ENCODE peak calls at places on chromosomes 5 and 9, in ten cellular contexts. O, A, B, Q, S, H, E, Y, C and V are unnamed samples.

GRCh38 chr5:34574976-34575467 is 81.1 kb upstream of the RAI14 start:
- DNase-seq in O (no peak), A (no peak), B (no peak), Q (no peak), S (no peak), H (no peak), E (no peak), Y (no peak), C (no peak), V (no peak)

GRCh38 chr5:11054014-11054413 is 293.0 kb upstream of the DAP start:
- DNase-seq in O (no peak), A (no peak), B (no peak), Q (no peak), S (no peak), H (no peak), E (no peak), Y (no peak), C (no peak), V (no peak)

GRCh38 chr5:169637856-169638190 is 748 bp downstream of the DOCK2 start:
- DNase-seq in O (no peak), A (no peak), B (no peak), Q (peak), S (no peak), H (no peak), E (no peak), Y (no peak), C (no peak), V (peak)

GRCh38 chr9:78566948-78567675 is 270.2 kb downstream of the PSAT1 start:
- DNase-seq in O (no peak), A (peak), B (no peak), Q (no peak), S (no peak), H (peak), E (no peak), Y (no peak), C (no peak), V (no peak)

GRCh38 chr9:126468141-126468825 is 141.7 kb downstream of the MVB12B start:
- DNase-seq in O (peak), A (no peak), B (peak), Q (no peak), S (no peak), H (no peak), E (peak), Y (no peak), C (no peak), V (no peak)

GRCh38 chr5:90015584-90016018 is 394.0 kb downstream of the CETN3 start:
- DNase-seq in O (no peak), A (peak), B (no peak), Q (peak), S (no peak), H (peak), E (no peak), Y (no peak), C (no peak), V (no peak)

GRCh38 chr9:133142657-133143592 is 20.8 kb downstream of the GBGT1 start:
- DNase-seq in O (no peak), A (no peak), B (no peak), Q (no peak), S (no peak), H (no peak), E (no peak), Y (no peak), C (peak), V (no peak)

GRCh38 chr9:116178481-116179211 is 25.1 kb downstream of the PAPPA start:
- DNase-seq in O (no peak), A (no peak), B (no peak), Q (no peak), S (no peak), H (peak), E (no peak), Y (no peak), C (no peak), V (no peak)

GRCh38 chr5:150339165-150339564 is 18.3 kb upstream of the TCOF1 start:
- DNase-seq in O (no peak), A (no peak), B (no peak), Q (peak), S (no peak), H (no peak), E (no peak), Y (no peak), C (no peak), V (peak)

GRCh38 chr9:31084331-31084730 is 1300.1 kb upstream of the ACO1 start:
- DNase-seq in O (no peak), A (no peak), B (no peak), Q (no peak), S (no peak), H (no peak), E (no peak), Y (no peak), C (no peak), V (no peak)

GRCh38 chr9:92407818-92408217 is 3.4 kb upstream of the OGN start:
- DNase-seq in O (no peak), A (no peak), B (no peak), Q (no peak), S (no peak), H (no peak), E (no peak), Y (no peak), C (no peak), V (no peak)

GRCh38 chr5:159449925-159450324 is 119.6 kb upstream of the IL12B start:
- DNase-seq in O (no peak), A (peak), B (no peak), Q (no peak), S (no peak), H (peak), E (no peak), Y (peak), C (no peak), V (no peak)

GRCh38 chr9:91162784-91163440 is 198.8 kb downstream of the AUH start:
- DNase-seq in O (no peak), A (peak), B (no peak), Q (peak), S (no peak), H (no peak), E (peak), Y (peak), C (no peak), V (peak)

GRCh38 chr5:1665803-1666202 is 133.8 kb downstream of the MRPL36 start:
- DNase-seq in O (no peak), A (no peak), B (no peak), Q (no peak), S (no peak), H (no peak), E (peak), Y (no peak), C (no peak), V (no peak)

GRCh38 chr9:38621434-38622082 is 1.2 kb upstream of the ANKRD18A start:
- DNase-seq in O (no peak), A (no peak), B (no peak), Q (peak), S (no peak), H (no peak), E (peak), Y (peak), C (peak), V (peak)

GRCh38 chr5:139638090-139638735 is 9.9 kb upstream of the CXXC5 start:
- DNase-seq in O (no peak), A (no peak), B (no peak), Q (peak), S (peak), H (peak), E (peak), Y (peak), C (peak), V (peak)

GRCh38 chr9:133518193-133518592 is 6.6 kb downstream of the MYMK start:
- DNase-seq in O (no peak), A (no peak), B (no peak), Q (no peak), S (no peak), H (no peak), E (no peak), Y (no peak), C (no peak), V (no peak)

GRCh38 chr9:104025109-104025508 is 69.0 kb upstream of the SMC2 start:
- DNase-seq in O (no peak), A (peak), B (no peak), Q (no peak), S (no peak), H (peak), E (no peak), Y (no peak), C (no peak), V (no peak)

GRCh38 chr9:114504341-114505186 is 709 bp downstream of the WHRN start:
- DNase-seq in O (peak), A (no peak), B (no peak), Q (peak), S (no peak), H (no peak), E (peak), Y (peak), C (peak), V (no peak)

GRCh38 chr9:78118742-78119473 is 87.3 kb upstream of the GNAQ start:
- DNase-seq in O (no peak), A (peak), B (no peak), Q (no peak), S (no peak), H (peak), E (no peak), Y (no peak), C (no peak), V (peak)

GRCh38 chr5:168881427-168882149 is 302.4 kb upstream of the PANK3 start:
- DNase-seq in O (no peak), A (no peak), B (no peak), Q (no peak), S (no peak), H (peak), E (no peak), Y (peak), C (no peak), V (no peak)

GRCh38 chr9:78383130-78383529 is 86.2 kb downstream of the PSAT1 start:
- DNase-seq in O (no peak), A (no peak), B (no peak), Q (peak), S (no peak), H (peak), E (no peak), Y (no peak), C (no peak), V (peak)

GRCh38 chr5:154620406-154620805 is 134.8 kb upstream of the LARP1 start:
- DNase-seq in O (no peak), A (no peak), B (no peak), Q (no peak), S (no peak), H (no peak), E (no peak), Y (no peak), C (no peak), V (peak)

GRCh38 chr5:88878976-88879375 is 4.0 kb downstream of the MEF2C start:
- DNase-seq in O (no peak), A (peak), B (no peak), Q (peak), S (no peak), H (peak), E (no peak), Y (no peak), C (no peak), V (no peak)

GRCh38 chr5:33257807-33258491 is 182.8 kb upstream of the TARS1 start:
- DNase-seq in O (no peak), A (peak), B (no peak), Q (no peak), S (no peak), H (peak), E (no peak), Y (no peak), C (no peak), V (peak)
- TF ChIP-seq CTCF in O (no peak), A (no peak), B (no peak), Q (no peak), S (no peak), H (no peak), E (peak), Y (no peak), C (no peak), V (no peak)

DNA sequence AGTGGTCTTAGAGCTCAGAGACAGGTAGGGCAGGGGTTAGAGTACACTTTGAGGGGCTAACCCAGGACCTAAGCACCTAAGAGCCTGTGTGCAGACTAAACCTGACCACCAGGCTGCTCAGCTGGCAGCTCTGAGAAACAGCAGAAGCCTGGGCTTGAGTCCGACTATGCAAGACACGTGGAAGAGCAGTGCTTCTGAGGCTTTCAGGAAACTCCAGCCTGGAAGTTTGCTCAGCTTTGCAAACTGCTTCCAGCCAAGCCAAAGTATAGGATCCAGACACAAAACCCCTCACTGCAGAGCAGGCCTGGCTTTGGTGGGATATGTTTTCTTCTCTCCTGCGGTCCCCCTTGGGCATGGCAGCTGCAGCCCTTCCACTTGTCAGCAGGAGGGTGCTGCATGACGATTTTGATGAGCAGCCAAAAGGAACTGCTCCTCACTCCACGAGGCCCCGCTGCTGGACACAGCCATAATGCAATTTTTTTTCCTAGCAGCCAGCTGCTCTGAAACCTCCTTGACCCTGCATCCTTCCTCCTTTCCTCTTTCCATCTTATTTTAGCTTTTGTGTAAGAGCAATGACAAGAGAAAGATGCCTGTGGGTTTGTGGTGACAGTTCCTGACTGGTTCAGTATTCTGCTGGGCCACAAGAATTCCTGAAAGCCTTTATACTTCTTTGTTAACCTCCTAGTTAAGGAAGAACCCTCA is 123.1 kb downstream of the LIFR start:
- DNase-seq in O (no peak), A (no peak), B (no peak), Q (peak), S (no peak), H (peak), E (no peak), Y (no peak), C (no peak), V (no peak)
- TF ChIP-seq CTCF in O (peak), A (no peak), B (no peak), Q (peak), S (no peak), H (no peak), E (no peak), Y (no peak), C (no peak), V (no peak)

DNA sequence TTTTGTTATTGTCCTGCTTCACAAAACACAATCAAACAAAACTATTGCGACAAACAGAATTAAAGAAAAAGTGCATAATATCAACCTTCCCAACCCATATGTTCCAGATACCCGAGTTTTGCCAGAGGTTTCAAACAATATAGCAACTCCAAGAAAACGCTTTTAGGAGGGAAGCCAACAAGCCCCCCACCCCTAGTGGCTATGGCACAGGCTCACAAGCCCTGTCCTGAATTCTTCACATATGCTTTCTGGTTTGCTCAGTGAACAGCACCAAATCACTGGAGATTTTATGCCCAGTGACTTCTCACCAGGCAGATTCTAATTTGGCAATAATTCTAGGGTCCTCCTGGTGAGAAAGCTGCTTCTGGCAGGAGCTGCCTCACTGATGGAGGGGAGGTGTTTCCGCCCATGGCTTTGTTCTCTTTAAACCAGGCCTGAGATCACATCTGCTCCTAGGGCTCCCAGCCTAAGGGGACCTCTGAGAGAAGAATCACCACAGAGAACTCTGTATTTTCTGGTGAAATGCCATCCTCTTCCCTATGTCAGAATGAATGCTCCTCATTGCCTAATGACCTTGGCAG is 1982.4 kb downstream of the EFNA5 start:
- DNase-seq in O (no peak), A (no peak), B (no peak), Q (no peak), S (no peak), H (no peak), E (no peak), Y (no peak), C (no peak), V (no peak)
- TF ChIP-seq CTCF in O (no peak), A (no peak), B (no peak), Q (no peak), S (no peak), H (no peak), E (no peak), Y (no peak), C (no peak), V (no peak)

GRCh38 chr5:60959156-60959555 is 14.2 kb downstream of the NDUFAF2 start:
- DNase-seq in O (no peak), A (peak), B (no peak), Q (peak), S (no peak), H (peak), E (no peak), Y (no peak), C (no peak), V (peak)
- TF ChIP-seq CTCF in O (peak), A (no peak), B (no peak), Q (peak), S (no peak), H (no peak), E (peak), Y (no peak), C (no peak), V (no peak)

GRCh38 chr5:115873392-115873791 is 31.7 kb downstream of the AP3S1 start:
- DNase-seq in O (no peak), A (peak), B (no peak), Q (no peak), S (no peak), H (peak), E (no peak), Y (no peak), C (no peak), V (no peak)

GRCh38 chr5:115872447-115872846 is 30.7 kb downstream of the AP3S1 start:
- DNase-seq in O (no peak), A (no peak), B (no peak), Q (no peak), S (no peak), H (no peak), E (no peak), Y (no peak), C (no peak), V (no peak)

DNA sequence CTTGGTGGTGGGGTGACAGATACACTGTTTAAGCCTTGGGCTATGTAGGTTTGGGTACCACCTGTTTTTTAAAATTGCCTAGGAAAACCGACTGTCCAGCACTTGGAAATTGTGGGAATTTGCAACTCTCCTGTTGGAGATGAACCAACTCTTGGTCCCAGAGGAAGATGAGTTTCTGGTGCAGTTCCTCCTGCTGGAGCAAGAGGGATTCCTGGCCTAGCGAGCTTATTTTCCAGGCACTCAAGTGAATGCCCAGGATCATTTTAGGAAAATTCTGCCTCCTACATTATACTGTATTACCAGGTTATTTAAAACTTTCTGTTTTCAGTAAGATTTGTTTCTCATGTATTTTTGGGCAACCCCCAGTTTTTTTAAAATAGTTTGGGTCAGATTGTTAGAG is 33.7 kb downstream of the AP3S1 start:
- DNase-seq in O (no peak), A (no peak), B (no peak), Q (no peak), S (no peak), H (no peak), E (no peak), Y (no peak), C (no peak), V (no peak)
- TF ChIP-seq CTCF in O (peak), A (no peak), B (no peak), Q (no peak), S (peak), H (no peak), E (no peak), Y (no peak), C (no peak), V (no peak)

DNA sequence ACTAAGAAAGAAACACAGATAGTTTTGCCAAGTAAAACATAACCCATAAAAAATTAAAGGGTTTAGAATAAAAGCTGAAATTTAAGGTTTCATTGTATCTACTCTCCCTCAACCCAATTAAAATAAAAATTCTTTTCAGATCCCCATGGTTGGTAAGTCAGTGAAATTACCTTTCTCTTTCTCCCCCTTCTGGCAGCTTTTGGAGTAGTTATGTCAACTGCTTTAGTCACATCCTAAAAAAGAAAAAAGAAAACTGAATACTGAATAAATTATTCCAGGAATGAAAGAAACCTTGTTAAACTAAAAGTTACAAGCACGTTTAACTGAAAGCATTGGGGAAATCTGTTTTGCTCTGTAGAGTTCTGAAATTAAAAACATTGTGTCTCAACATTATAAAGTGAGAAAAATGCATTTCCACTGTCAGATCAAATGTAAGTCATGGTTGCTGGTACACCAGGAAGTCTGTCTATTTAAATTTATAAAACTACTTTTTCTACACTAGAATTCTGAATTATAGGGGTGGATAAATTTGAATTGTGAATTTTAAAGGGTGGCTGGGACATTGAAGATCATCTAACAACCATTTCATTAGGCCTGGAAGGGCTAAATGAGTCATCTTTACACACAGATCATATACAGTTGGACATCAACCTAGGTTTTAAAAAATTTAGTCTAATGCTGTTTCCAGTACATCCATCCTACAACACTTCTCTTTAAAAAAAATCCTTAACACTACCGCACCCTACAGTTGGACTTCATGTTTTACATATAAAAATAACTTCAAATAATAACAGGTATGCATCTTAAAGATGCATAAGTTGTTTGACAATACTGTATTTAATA is 24.7 kb downstream of the PSIP1 start:
- DNase-seq in O (peak), A (peak), B (no peak), Q (no peak), S (no peak), H (peak), E (no peak), Y (no peak), C (no peak), V (peak)
- TF ChIP-seq CTCF in O (peak), A (peak), B (no peak), Q (peak), S (no peak), H (peak), E (peak), Y (no peak), C (no peak), V (peak)

GRCh38 chr5:99721487-99721886 is 792.7 kb upstream of the CHD1 start:
- DNase-seq in O (no peak), A (peak), B (no peak), Q (no peak), S (no peak), H (no peak), E (no peak), Y (no peak), C (no peak), V (no peak)

DNA sequence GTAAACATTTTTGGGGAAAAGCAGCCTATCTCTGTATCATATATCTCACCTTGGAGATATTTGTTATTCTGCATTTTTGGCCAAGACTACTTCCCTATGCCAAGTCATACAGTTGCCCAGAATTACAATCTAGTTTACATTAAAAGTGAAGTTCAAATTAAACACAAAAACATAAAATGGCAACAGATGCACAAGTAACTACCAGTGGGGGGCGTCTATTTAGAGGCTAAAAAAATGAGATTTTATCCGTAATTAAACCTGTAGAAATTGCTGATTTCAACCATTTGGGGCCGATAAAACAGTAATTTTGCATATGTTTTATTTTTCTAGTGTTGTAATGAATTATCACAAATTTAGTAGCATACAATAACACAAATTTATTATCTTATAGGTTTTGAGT is 787.1 kb upstream of the CHD1 start:
- DNase-seq in O (no peak), A (no peak), B (no peak), Q (no peak), S (no peak), H (no peak), E (no peak), Y (no peak), C (no peak), V (no peak)
- TF ChIP-seq CTCF in O (no peak), A (no peak), B (no peak), Q (no peak), S (peak), H (no peak), E (no peak), Y (no peak), C (no peak), V (no peak)